ENCODE peak calls at places on chromosomes 6 and 20, in seven cellular contexts. G is D341Med; C is progenitor cell of endocrine pancreas; T is CD8-positive, alpha-beta T cell; D is activated CD4-positive, alpha-beta T cell treated with anti-CD3 and anti-CD28 coated beads for 24 hours; N is NCI-H526 treated with DMSO at 0.1 percent for 48 hours; S is body of pancreas. I is an unnamed sample.
A peak's percentile ranks its signal among the peaks of the same experiment; 100 is the strongest.

GRCh38 chr6:140182819-140183218 is 808.4 kb upstream of the CITED2 start:
- DNase-seq in T (no peak), D (no peak), S (no peak), C (no peak), N (no peak), G (no peak), I (no peak)

GRCh38 chr6:169188051-169188863 is 65.4 kb downstream of the THBS2 start:
- DNase-seq in G (no peak), D (no peak), S (no peak), C (no peak), T (no peak), N (no peak), I (no peak)

GRCh38 chr6:28597217-28597835 is 71.6 kb downstream of the GPX5 start:
- DNase-seq in S (no peak), G (peak; percentile 41), N (peak; percentile 30), T (no peak), D (peak; percentile 49), C (no peak), I (no peak)

GRCh38 chr20:32792316-32792715 is 27.4 kb upstream of the MAPRE1 start:
- DNase-seq in D (peak; percentile 13), G (no peak), S (peak; percentile 29), T (no peak), C (no peak), N (no peak), I (no peak)

GRCh38 chr20:46255440-46256104 is 52.7 kb downstream of the CDH22 start:
- DNase-seq in S (peak; percentile 87), D (no peak), G (peak; percentile 59), T (peak; percentile 7), N (peak; percentile 79), C (no peak), I (peak; percentile 89)

GRCh38 chr20:62365814-62366369 is 1.2 kb downstream of the LAMA5 start:
- DNase-seq in T (no peak), C (no peak), S (no peak), G (no peak), D (no peak), N (peak; percentile 79), I (no peak)

GRCh38 chr6:50992232-50992631 is 173.6 kb downstream of the TFAP2B start:
- DNase-seq in C (no peak), S (no peak), G (no peak), D (no peak), N (no peak), T (no peak), I (no peak)

GRCh38 chr6:169035381-169036280 is 218.0 kb downstream of the THBS2 start:
- DNase-seq in S (no peak), D (no peak), N (no peak), T (no peak), C (no peak), G (no peak), I (no peak)

GRCh38 chr6:47922391-47922790 is 140.6 kb downstream of the OPN5 start:
- DNase-seq in S (no peak), D (no peak), T (no peak), N (no peak), G (peak; percentile 27), C (no peak), I (no peak)

GRCh38 chr6:156563710-156564109 is 213.5 kb upstream of the ARID1B start:
- DNase-seq in G (peak; percentile 69), S (peak; percentile 26), D (no peak), N (no peak), T (no peak), C (no peak), I (no peak)